ENCODE peak calls at places on chromosomes 11 and 22, in eight cellular contexts. One of them, this sample, is unnamed.

GRCh38 chr11:112174789-112175595 is at the start of gene BCO2:
- DNase-seq in right lobe of liver: peak; percentile 93
- DNase-seq in activated naive CD8-positive, alpha-beta T cell treated with anti-CD3 and anti-CD28 coated beads, Interleukin-2, amount 10 ng/mL, durations not matched to agents 7 days and 5 days: peak; percentile 32
- DNase-seq in psoas muscle: peak; percentile 81
- DNase-seq in activated naive CD4-positive, alpha-beta T cell: peak; percentile 1
- DNase-seq in A673: peak; percentile 77
- DNase-seq in amygdala: peak; percentile 61
- DNase-seq in stomach: peak; percentile 72
- DNase-seq in this sample: peak; percentile 83

GRCh38 chr11:23688835-23689234 is 808.0 kb upstream of the LUZP2 start:
- DNase-seq in right lobe of liver: no peak
- DNase-seq in activated naive CD8-positive, alpha-beta T cell treated with anti-CD3 and anti-CD28 coated beads, Interleukin-2, amount 10 ng/mL, durations not matched to agents 7 days and 5 days: no peak
- DNase-seq in psoas muscle: no peak
- DNase-seq in activated naive CD4-positive, alpha-beta T cell: no peak
- DNase-seq in A673: peak; percentile 2
- DNase-seq in amygdala: no peak
- DNase-seq in stomach: no peak
- DNase-seq in this sample: no peak

GRCh38 chr11:61107888-61108287 is 5.6 kb downstream of the CD5 start:
- DNase-seq in right lobe of liver: no peak
- DNase-seq in activated naive CD8-positive, alpha-beta T cell treated with anti-CD3 and anti-CD28 coated beads, Interleukin-2, amount 10 ng/mL, durations not matched to agents 7 days and 5 days: no peak
- DNase-seq in psoas muscle: no peak
- DNase-seq in activated naive CD4-positive, alpha-beta T cell: no peak
- DNase-seq in A673: no peak
- DNase-seq in amygdala: no peak
- DNase-seq in stomach: no peak
- DNase-seq in this sample: no peak

GRCh38 chr11:579830-580601 is 3.7 kb downstream of the PHRF1 start:
- DNase-seq in right lobe of liver: no peak
- DNase-seq in activated naive CD8-positive, alpha-beta T cell treated with anti-CD3 and anti-CD28 coated beads, Interleukin-2, amount 10 ng/mL, durations not matched to agents 7 days and 5 days: no peak
- DNase-seq in psoas muscle: no peak
- DNase-seq in activated naive CD4-positive, alpha-beta T cell: no peak
- DNase-seq in A673: no peak
- DNase-seq in amygdala: no peak
- DNase-seq in stomach: no peak
- DNase-seq in this sample: no peak

GRCh38 chr11:726278-726915 is 20.4 kb downstream of the EPS8L2 start:
- DNase-seq in right lobe of liver: peak; percentile 63
- DNase-seq in activated naive CD8-positive, alpha-beta T cell treated with anti-CD3 and anti-CD28 coated beads, Interleukin-2, amount 10 ng/mL, durations not matched to agents 7 days and 5 days: peak; percentile 72
- DNase-seq in psoas muscle: peak; percentile 47
- DNase-seq in activated naive CD4-positive, alpha-beta T cell: peak; percentile 43
- DNase-seq in A673: no peak
- DNase-seq in amygdala: no peak
- DNase-seq in stomach: peak; percentile 83
- DNase-seq in this sample: peak; percentile 95

GRCh38 chr22:24216541-24217209 is 28.2 kb downstream of the GGT5 start:
- DNase-seq in right lobe of liver: no peak
- DNase-seq in activated naive CD8-positive, alpha-beta T cell treated with anti-CD3 and anti-CD28 coated beads, Interleukin-2, amount 10 ng/mL, durations not matched to agents 7 days and 5 days: no peak
- DNase-seq in psoas muscle: no peak
- DNase-seq in activated naive CD4-positive, alpha-beta T cell: no peak
- DNase-seq in A673: no peak
- DNase-seq in amygdala: no peak
- DNase-seq in stomach: no peak
- DNase-seq in this sample: no peak

GRCh38 chr11:69674886-69675714 is at the start of gene LTO1:
- DNase-seq in right lobe of liver: peak; percentile 97
- DNase-seq in activated naive CD8-positive, alpha-beta T cell treated with anti-CD3 and anti-CD28 coated beads, Interleukin-2, amount 10 ng/mL, durations not matched to agents 7 days and 5 days: peak; percentile 98
- DNase-seq in psoas muscle: peak; percentile 97
- DNase-seq in activated naive CD4-positive, alpha-beta T cell: peak; percentile 93
- DNase-seq in A673: peak; percentile 97
- DNase-seq in amygdala: peak; percentile 75
- DNase-seq in stomach: peak; percentile 98
- DNase-seq in this sample: peak; percentile 97

GRCh38 chr22:45686842-45687241 is 15.2 kb downstream of the ATXN10 start:
- DNase-seq in right lobe of liver: no peak
- DNase-seq in activated naive CD8-positive, alpha-beta T cell treated with anti-CD3 and anti-CD28 coated beads, Interleukin-2, amount 10 ng/mL, durations not matched to agents 7 days and 5 days: no peak
- DNase-seq in psoas muscle: no peak
- DNase-seq in activated naive CD4-positive, alpha-beta T cell: no peak
- DNase-seq in A673: no peak
- DNase-seq in amygdala: no peak
- DNase-seq in stomach: no peak
- DNase-seq in this sample: no peak

GRCh38 chr22:50170453-50171318 is at the start of gene PANX2:
- DNase-seq in right lobe of liver: peak; percentile 49
- DNase-seq in activated naive CD8-positive, alpha-beta T cell treated with anti-CD3 and anti-CD28 coated beads, Interleukin-2, amount 10 ng/mL, durations not matched to agents 7 days and 5 days: peak; percentile 38
- DNase-seq in psoas muscle: peak; percentile 16
- DNase-seq in activated naive CD4-positive, alpha-beta T cell: no peak
- DNase-seq in A673: no peak
- DNase-seq in amygdala: no peak
- DNase-seq in stomach: no peak
- DNase-seq in this sample: peak; percentile 70

GRCh38 chr22:33030923-33031525 is 27.2 kb downstream of the SYN3 start:
- DNase-seq in right lobe of liver: no peak
- DNase-seq in activated naive CD8-positive, alpha-beta T cell treated with anti-CD3 and anti-CD28 coated beads, Interleukin-2, amount 10 ng/mL, durations not matched to agents 7 days and 5 days: no peak
- DNase-seq in psoas muscle: no peak
- DNase-seq in activated naive CD4-positive, alpha-beta T cell: no peak
- DNase-seq in A673: no peak
- DNase-seq in amygdala: no peak
- DNase-seq in stomach: no peak
- DNase-seq in this sample: peak; percentile 81

GRCh38 chr22:29202231-29203192 is 3.2 kb upstream of the EMID1 start:
- DNase-seq in right lobe of liver: peak; percentile 62
- DNase-seq in activated naive CD8-positive, alpha-beta T cell treated with anti-CD3 and anti-CD28 coated beads, Interleukin-2, amount 10 ng/mL, durations not matched to agents 7 days and 5 days: peak; percentile 74
- DNase-seq in psoas muscle: peak; percentile 56
- DNase-seq in activated naive CD4-positive, alpha-beta T cell: peak; percentile 4
- DNase-seq in A673: peak; percentile 61
- DNase-seq in amygdala: no peak
- DNase-seq in stomach: peak; percentile 43
- DNase-seq in this sample: peak; percentile 88

GRCh38 chr11:94926698-94927237 is 46.6 kb downstream of the CWC15 start:
- DNase-seq in right lobe of liver: peak; percentile 74
- DNase-seq in activated naive CD8-positive, alpha-beta T cell treated with anti-CD3 and anti-CD28 coated beads, Interleukin-2, amount 10 ng/mL, durations not matched to agents 7 days and 5 days: no peak
- DNase-seq in psoas muscle: peak; percentile 86
- DNase-seq in activated naive CD4-positive, alpha-beta T cell: no peak
- DNase-seq in A673: peak; percentile 51
- DNase-seq in amygdala: no peak
- DNase-seq in stomach: peak; percentile 33
- DNase-seq in this sample: peak; percentile 51

GRCh38 chr11:61297741-61298140 is 2.6 kb upstream of the VWCE start:
- DNase-seq in right lobe of liver: no peak
- DNase-seq in activated naive CD8-positive, alpha-beta T cell treated with anti-CD3 and anti-CD28 coated beads, Interleukin-2, amount 10 ng/mL, durations not matched to agents 7 days and 5 days: no peak
- DNase-seq in psoas muscle: peak; percentile 42
- DNase-seq in activated naive CD4-positive, alpha-beta T cell: no peak
- DNase-seq in A673: no peak
- DNase-seq in amygdala: no peak
- DNase-seq in stomach: no peak
- DNase-seq in this sample: no peak

GRCh38 chr11:2298131-2298794 is 3.5 kb downstream of the C11orf21 start:
- DNase-seq in right lobe of liver: peak; percentile 41
- DNase-seq in activated naive CD8-positive, alpha-beta T cell treated with anti-CD3 and anti-CD28 coated beads, Interleukin-2, amount 10 ng/mL, durations not matched to agents 7 days and 5 days: no peak
- DNase-seq in psoas muscle: no peak
- DNase-seq in activated naive CD4-positive, alpha-beta T cell: no peak
- DNase-seq in A673: no peak
- DNase-seq in amygdala: no peak
- DNase-seq in stomach: no peak
- DNase-seq in this sample: no peak